ENCODE peak calls at places on chromosomes 7 and 10, in four cellular contexts. J is K562, I is H1, H is HCT116. O is an unnamed sample.

GRCh38 chr7:50304911-50305621 is 550 bp downstream of the IKZF1 start:
- DNase-seq in J (no peak), I (no peak), H (no peak), O (no peak)

GRCh38 chr7:151038951-151039849 is 9.1 kb upstream of the ASIC3 start:
- DNase-seq in J (peak; percentile 99), I (no peak), H (no peak), O (no peak)

GRCh38 chr10:3749597-3750351 is 35.2 kb downstream of the KLF6 start:
- DNase-seq in J (no peak), I (no peak), H (no peak), O (peak; percentile 21)

GRCh38 chr7:4702961-4703512 is 20.9 kb downstream of the FOXK1 start:
- DNase-seq in J (no peak), I (no peak), H (no peak), O (no peak)

GRCh38 chr7:129786825-129787563 is 165.8 kb downstream of the UBE2H start:
- DNase-seq in J (no peak), I (no peak), H (no peak), O (no peak)

GRCh38 chr10:86401588-86402282 is 35.1 kb upstream of the GRID1 start:
- DNase-seq in J (no peak), I (peak; percentile 71), H (no peak), O (no peak)

GRCh38 chr7:45119550-45119949 is 8.1 kb upstream of the TBRG4 start:
- DNase-seq in J (no peak), I (no peak), H (no peak), O (no peak)

GRCh38 chr7:38220452-38220851 is 42.4 kb downstream of the STARD3NL start:
- DNase-seq in J (no peak), I (no peak), H (no peak), O (no peak)

GRCh38 chr10:10677479-10677878 is 340.2 kb upstream of the CELF2 start:
- DNase-seq in J (no peak), I (peak; percentile 67), H (no peak), O (peak; percentile 60)

GRCh38 chr10:59143550-59143949 is 32.9 kb upstream of the PHYHIPL start:
- DNase-seq in J (no peak), I (no peak), H (no peak), O (no peak)

GRCh38 chr10:7795605-7796004 is 7.6 kb downstream of the ATP5F1C start:
- DNase-seq in J (peak; percentile 41), I (no peak), H (no peak), O (no peak)

GRCh38 chr7:51350195-51350896 is 33.7 kb upstream of the COBL start:
- DNase-seq in J (no peak), I (no peak), H (peak; percentile 51), O (peak; percentile 39)

GRCh38 chr10:61935085-61935484 is 33.6 kb downstream of the ARID5B start:
- DNase-seq in J (no peak), I (no peak), H (no peak), O (no peak)

GRCh38 chr10:75186310-75186709 is 24.3 kb upstream of the VDAC2 start:
- DNase-seq in J (no peak), I (no peak), H (no peak), O (no peak)

GRCh38 chr10:132606536-132607316 is 69.1 kb downstream of the INPP5A start:
- DNase-seq in J (no peak), I (no peak), H (no peak), O (no peak)

GRCh38 chr10:100020883-100021248 is 11.1 kb upstream of the DNMBP start:
- DNase-seq in J (no peak), I (no peak), H (no peak), O (no peak)

GRCh38 chr7:156566812-156567549 is 73.6 kb upstream of the RNF32 start:
- DNase-seq in J (no peak), I (no peak), H (no peak), O (no peak)

GRCh38 chr7:15864260-15864991 is 177.9 kb upstream of the MEOX2 start:
- DNase-seq in J (no peak), I (no peak), H (no peak), O (no peak)

GRCh38 chr7:130492519-130493274 is 812 bp downstream of the MEST start:
- DNase-seq in J (no peak), I (no peak), H (no peak), O (no peak)

GRCh38 chr7:100584677-100585510 is 1.0 kb downstream of the LRCH4 start:
- DNase-seq in J (peak; percentile 73), I (no peak), H (no peak), O (peak; percentile 45)

GRCh38 chr10:7541137-7542087 is 125.4 kb downstream of the ITIH5 start:
- DNase-seq in J (no peak), I (peak; percentile 67), H (no peak), O (no peak)

GRCh38 chr7:20776942-20777341 is 9.7 kb downstream of the SP8 start:
- DNase-seq in J (no peak), I (peak; percentile 57), H (no peak), O (no peak)

GRCh38 chr10:75187961-75188426 is 22.6 kb upstream of the VDAC2 start:
- DNase-seq in J (peak; percentile 56), I (peak; percentile 61), H (peak; percentile 52), O (peak; percentile 79)

GRCh38 chr7:68679456-68680234 is 918.6 kb upstream of the AUTS2 start:
- DNase-seq in J (no peak), I (no peak), H (no peak), O (no peak)

GRCh38 chr10:90592903-90593302 is 264.9 kb downstream of the HTR7 start:
- DNase-seq in J (no peak), I (peak; percentile 59), H (peak; percentile 68), O (peak; percentile 17)

GRCh38 chr10:102643346-102644065 is 773 bp upstream of the TRIM8 start:
- DNase-seq in J (peak; percentile 32), I (peak; percentile 72), H (peak; percentile 38), O (no peak)

GRCh38 chr7:27110977-27111752 is 8.7 kb upstream of the HOXA2 start:
- DNase-seq in J (no peak), I (no peak), H (no peak), O (no peak)

GRCh38 chr10:120539076-120539475 is 82.0 kb downstream of the PLPP4 start:
- DNase-seq in J (no peak), I (no peak), H (no peak), O (no peak)

DNA sequence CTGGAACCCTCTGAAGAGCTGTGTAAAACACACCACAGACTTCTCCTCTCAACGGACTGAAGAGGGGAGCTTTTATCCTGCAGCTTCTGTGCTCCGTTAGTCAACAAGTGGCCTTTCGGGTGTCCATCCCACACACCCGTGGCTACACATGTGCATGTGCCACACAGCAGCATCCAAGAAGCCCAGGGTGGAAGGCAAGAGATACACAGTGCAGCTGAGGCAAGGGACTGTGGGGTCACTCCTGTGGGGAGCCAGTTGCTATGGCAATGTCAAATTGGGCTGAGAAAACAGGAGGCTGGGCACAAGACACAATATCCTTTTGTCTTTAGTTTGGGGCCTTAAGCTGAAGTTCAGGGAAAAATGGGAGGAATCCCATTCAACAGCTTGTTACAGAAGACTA is 28.7 kb downstream of the NET1 start:
- DNase-seq in J (no peak), I (no peak), H (no peak), O (no peak)
- TF ChIP-seq JUND in J (no peak), I (no peak), H (no peak), O (no peak)

GRCh38 chr10:109027534-109028185 is 895.7 kb downstream of the XPNPEP1 start:
- DNase-seq in J (no peak), I (no peak), H (no peak), O (no peak)
- TF ChIP-seq JUND in J (no peak), I (no peak), H (no peak), O (no peak)

GRCh38 chr7:128725524-128725923 is 13.6 kb upstream of the CALU start:
- DNase-seq in J (peak; percentile 76), I (peak; percentile 31), H (no peak), O (no peak)
- TF ChIP-seq JUND in J (no peak), I (no peak), H (no peak), O (no peak)

GRCh38 chr7:106459397-106460072 is 174.8 kb upstream of the NAMPT start:
- DNase-seq in J (no peak), I (no peak), H (no peak), O (no peak)
- TF ChIP-seq JUND in J (no peak), I (no peak), H (no peak), O (no peak)

DNA sequence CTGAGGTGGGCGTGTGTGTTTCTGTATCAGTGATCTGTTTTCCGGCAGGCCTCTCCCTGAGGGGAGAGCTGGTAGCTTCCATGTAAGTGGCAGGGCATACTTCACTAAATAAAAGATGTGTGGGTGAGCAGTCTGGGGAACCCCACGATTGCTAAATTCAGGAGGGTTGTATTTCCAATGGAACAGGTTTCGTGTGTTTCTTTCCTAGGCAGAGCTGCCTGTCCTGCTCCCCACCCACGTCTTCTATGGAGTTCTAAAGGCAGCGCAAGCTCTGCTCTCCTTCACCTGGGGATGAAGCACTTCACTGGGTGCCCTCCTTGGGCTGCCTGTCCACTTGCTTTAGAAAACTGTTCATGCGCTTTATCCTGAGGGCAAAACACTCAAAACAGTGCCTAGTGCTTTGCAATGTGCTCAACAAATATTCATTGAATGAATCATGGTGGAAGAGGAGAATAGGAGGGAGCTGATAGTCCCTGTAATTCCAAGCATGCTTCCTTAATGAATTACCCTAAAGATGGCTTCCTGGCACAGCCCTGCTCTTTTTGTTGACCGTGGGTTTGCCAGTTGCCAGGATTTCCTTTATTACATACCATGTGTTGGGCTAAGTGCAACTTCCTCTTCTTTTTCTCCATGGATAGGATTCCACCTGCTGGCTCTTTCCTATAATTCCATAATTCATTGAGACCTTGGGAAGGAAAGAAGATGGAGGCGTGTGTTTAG is 50.6 kb upstream of the SRPK2 start:
- DNase-seq in J (peak; percentile 52), I (no peak), H (no peak), O (no peak)
- TF ChIP-seq JUND in J (no peak), I (no peak), H (no peak), O (no peak)

GRCh38 chr7:87003872-87004798 is 55.3 kb downstream of the ELAPOR2 start:
- DNase-seq in J (peak; percentile 41), I (no peak), H (no peak), O (no peak)

GRCh38 chr7:87000344-87000743 is 59.1 kb downstream of the ELAPOR2 start:
- DNase-seq in J (no peak), I (no peak), H (no peak), O (no peak)

GRCh38 chr7:87001214-87001613 is 58.2 kb downstream of the ELAPOR2 start:
- DNase-seq in J (no peak), I (no peak), H (no peak), O (no peak)

GRCh38 chr7:86995814-86996213 is 63.6 kb downstream of the ELAPOR2 start:
- DNase-seq in J (no peak), I (no peak), H (no peak), O (no peak)

DNA sequence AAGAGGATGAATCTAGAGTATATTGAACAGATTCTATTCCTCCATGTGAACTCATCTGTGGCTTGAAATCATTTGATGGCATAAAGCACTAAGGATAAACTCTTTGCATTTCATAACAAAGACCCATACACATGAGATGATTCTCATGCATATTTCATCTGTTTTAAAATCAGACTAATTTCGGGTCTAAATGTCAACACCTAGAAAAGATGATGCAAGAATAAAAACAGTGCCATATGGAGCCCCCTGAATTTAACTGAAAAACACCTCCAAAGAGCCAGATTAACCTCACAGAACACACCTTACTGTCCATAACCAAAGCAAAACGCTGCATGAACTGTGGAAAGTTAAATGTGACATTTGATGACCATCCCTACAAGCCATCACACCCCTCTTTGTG is 59.7 kb downstream of the ELAPOR2 start:
- DNase-seq in J (no peak), I (no peak), H (no peak), O (no peak)
- TF ChIP-seq JUND in J (no peak), I (no peak), H (no peak), O (no peak)

O was measured in T47D.